ENCODE peak calls at places on chromosomes 7 and 10, in ten cellular contexts. H is brain microvascular endothelial cell; U is transverse colon; T is tibial nerve; P is neuronal stem cell; A is AG04450; K is body of pancreas; O is effector memory CD4-positive, alpha-beta T cell; X is fibroblast of lung; L is lower lobe of right lung. J is an unnamed sample. For H3K27me3, the result is how much of the 10 kb centered on the place peaks cover.

GRCh38 chr10:98589007-98589406 is 142.3 kb upstream of the HPS1 start:
- DNase-seq in H (no peak), U (no peak), T (no peak), P (no peak), A (no peak), K (no peak), O (no peak), X (no peak), L (no peak), J (no peak)

GRCh38 chr7:4265056-4265455 is 417.0 kb upstream of the FOXK1 start:
- DNase-seq in H (no peak), U (no peak), T (no peak), P (no peak), A (no peak), K (no peak), O (no peak), X (no peak), L (no peak), J (no peak)

GRCh38 chr7:111045469-111045868 is 45.5 kb upstream of the LRRN3 start:
- DNase-seq in H (no peak), U (no peak), T (peak), P (no peak), A (no peak), K (no peak), O (no peak), X (no peak), L (no peak), J (no peak)

GRCh38 chr10:120492366-120492765 is 35.3 kb downstream of the PLPP4 start:
- DNase-seq in H (peak), U (no peak), T (no peak), P (no peak), A (no peak), K (no peak), O (no peak), X (peak), L (no peak), J (no peak)

GRCh38 chr10:100923580-100923979 is 10.8 kb downstream of the SLF2 start:
- DNase-seq in H (no peak), U (no peak), T (no peak), P (no peak), A (no peak), K (no peak), O (no peak), X (peak), L (no peak), J (no peak)

GRCh38 chr10:6195376-6195775 is 7.4 kb upstream of the PFKFB3 start:
- DNase-seq in H (peak), U (no peak), T (no peak), P (no peak), A (no peak), K (no peak), O (no peak), X (peak), L (no peak), J (no peak)

GRCh38 chr7:102140952-102141370 is 145.7 kb upstream of the SH2B2 start:
- DNase-seq in H (no peak), U (peak), T (no peak), P (no peak), A (no peak), K (no peak), O (no peak), X (no peak), L (no peak), J (no peak)

GRCh38 chr10:43983405-43983804 is 334.7 kb upstream of the ZNF32 start:
- DNase-seq in H (no peak), U (no peak), T (no peak), P (no peak), A (no peak), K (no peak), O (no peak), X (no peak), L (no peak), J (no peak)

GRCh38 chr7:130210181-130210935 is 2.7 kb downstream of the SSMEM1 start:
- DNase-seq in H (no peak), U (no peak), T (no peak), P (no peak), A (no peak), K (no peak), O (no peak), X (peak), L (no peak), J (no peak)

GRCh38 chr10:83991986-83992753 is 147.1 kb upstream of the GHITM start:
- DNase-seq in H (no peak), U (peak), T (no peak), P (peak), A (no peak), K (peak), O (no peak), X (peak), L (no peak), J (peak)

GRCh38 chr10:102457591-102458150 is 6.3 kb upstream of the C10orf95 start:
- DNase-seq in H (no peak), U (no peak), T (no peak), P (no peak), A (no peak), K (no peak), O (no peak), X (no peak), L (no peak), J (no peak)

GRCh38 chr10:98168766-98169165 is 34.3 kb downstream of the R3HCC1L start:
- DNase-seq in H (no peak), U (no peak), T (no peak), P (no peak), A (no peak), K (no peak), O (no peak), X (no peak), L (no peak), J (no peak)

GRCh38 chr7:2394566-2395082 is 8.8 kb upstream of the CHST12 start:
- DNase-seq in H (no peak), U (no peak), T (no peak), P (no peak), A (no peak), K (no peak), O (no peak), X (no peak), L (no peak), J (no peak)

GRCh38 chr7:100072462-100072861 is 9.1 kb downstream of the ZNF3 start:
- DNase-seq in H (no peak), U (no peak), T (no peak), P (no peak), A (no peak), K (no peak), O (no peak), X (no peak), L (no peak), J (no peak)

GRCh38 chr10:79415736-79416577 is 29.5 kb downstream of the ZCCHC24 start:
- DNase-seq in H (no peak), U (no peak), T (no peak), P (no peak), A (no peak), K (no peak), O (no peak), X (no peak), L (peak), J (no peak)

GRCh38 chr7:74153736-74154135 is 20.4 kb upstream of the EIF4H start:
- DNase-seq in H (no peak), U (no peak), T (no peak), P (no peak), A (no peak), K (no peak), O (no peak), X (no peak), L (no peak), J (no peak)

GRCh38 chr10:69800109-69800508 is 1.6 kb upstream of the COL13A1 start:
- DNase-seq in H (peak), U (peak), T (peak), P (peak), A (peak), K (peak), O (no peak), X (peak), L (no peak), J (peak)

GRCh38 chr10:123995082-123995460 is 98.3 kb downstream of the CHST15 start:
- DNase-seq in H (peak), U (no peak), T (no peak), P (peak), A (no peak), K (no peak), O (no peak), X (no peak), L (peak), J (peak)

GRCh38 chr7:13878154-13878553 is 111.3 kb downstream of the ETV1 start:
- DNase-seq in H (no peak), U (no peak), T (no peak), P (no peak), A (no peak), K (no peak), O (no peak), X (no peak), L (no peak), J (no peak)

GRCh38 chr10:113044015-113044755 is 94.1 kb downstream of the TCF7L2 start:
- DNase-seq in H (no peak), U (no peak), T (no peak), P (no peak), A (no peak), K (no peak), O (no peak), X (no peak), L (no peak), J (no peak)

GRCh38 chr10:101569838-101570763 is 18.0 kb downstream of the POLL start:
- DNase-seq in H (peak), U (peak), T (peak), P (peak), A (peak), K (peak), O (peak), X (peak), L (peak), J (peak)

GRCh38 chr7:76054129-76055120 is 6.5 kb downstream of the MDH2 start:
- DNase-seq in H (peak), U (no peak), T (no peak), P (no peak), A (peak), K (no peak), O (no peak), X (peak), L (no peak), J (peak)

GRCh38 chr7:157007470-157008066 is 2.9 kb downstream of the MNX1 start:
- DNase-seq in H (no peak), U (peak), T (no peak), P (no peak), A (no peak), K (no peak), O (no peak), X (no peak), L (no peak), J (peak)

GRCh38 chr7:114086491-114086905 is 167.7 kb upstream of the PPP1R3A start:
- DNase-seq in H (no peak), U (peak), T (no peak), P (no peak), A (no peak), K (peak), O (no peak), X (peak), L (peak), J (no peak)
- H3K27me3 ChIP-seq in H (under half), U (half or more), T (under half), P (under half), A (under half), K (under half), O (under half), X (under half), L (half or more), J (under half)

GRCh38 chr10:133089461-133089800 is 1.7 kb downstream of the ADGRA1 start:
- DNase-seq in H (no peak), U (no peak), T (no peak), P (no peak), A (no peak), K (no peak), O (no peak), X (no peak), L (no peak), J (no peak)

GRCh38 chr10:133086247-133086646 is 1.5 kb upstream of the ADGRA1 start:
- DNase-seq in H (no peak), U (no peak), T (no peak), P (no peak), A (no peak), K (no peak), O (no peak), X (no peak), L (no peak), J (no peak)

GRCh38 chr10:133087045-133087678 is 562 bp upstream of the ADGRA1 start:
- DNase-seq in H (no peak), U (no peak), T (no peak), P (no peak), A (no peak), K (no peak), O (no peak), X (no peak), L (no peak), J (no peak)

GRCh38 chr10:133088524-133089460 is 1.1 kb downstream of the ADGRA1 start:
- DNase-seq in H (no peak), U (no peak), T (no peak), P (no peak), A (no peak), K (no peak), O (no peak), X (no peak), L (no peak), J (no peak)

DNA sequence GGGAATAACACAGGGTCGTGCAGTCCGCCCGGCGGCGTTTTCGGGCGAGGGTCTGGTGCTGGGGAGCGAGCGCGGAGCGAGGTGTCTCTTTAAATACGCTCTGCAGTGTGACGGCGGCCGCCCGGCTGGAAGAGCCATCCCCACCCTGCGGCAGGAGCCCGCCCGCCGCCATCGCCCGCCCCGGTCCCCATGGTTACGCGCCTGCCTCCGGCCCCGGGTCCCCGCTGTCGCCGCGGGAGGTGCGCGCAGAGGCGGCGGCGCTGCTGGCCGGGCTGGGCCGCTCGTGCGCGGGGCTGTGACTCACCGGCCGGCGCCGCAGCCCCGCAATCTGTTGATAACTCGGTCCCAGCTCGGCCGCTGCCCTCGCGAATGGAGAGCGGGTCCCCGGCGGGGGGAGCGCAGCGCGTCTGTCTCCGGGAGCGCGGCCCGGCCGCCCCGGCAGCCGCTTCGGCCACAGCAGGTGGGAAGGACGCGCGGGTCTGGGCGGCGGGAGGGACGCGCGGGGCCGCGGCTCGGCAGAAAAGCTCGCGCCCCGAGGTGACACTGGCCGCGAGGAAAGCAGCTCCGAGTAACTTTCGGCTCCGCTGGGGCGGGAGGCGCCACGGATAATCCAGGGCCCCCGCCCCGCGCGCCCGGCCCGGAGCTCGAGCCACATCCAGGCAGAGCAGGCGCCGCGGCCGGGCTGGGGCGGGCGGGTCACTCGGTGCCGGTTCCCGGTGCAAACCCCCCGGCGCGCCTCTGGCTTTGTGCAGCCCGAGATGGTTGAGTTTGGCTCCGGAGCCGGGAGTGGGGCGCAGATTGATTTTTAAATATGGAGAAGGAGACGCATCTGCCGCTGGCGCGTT is at the start of gene ADGRA1:
- DNase-seq in H (no peak), U (no peak), T (no peak), P (peak), A (no peak), K (no peak), O (no peak), X (no peak), L (no peak), J (peak)
- H3K27me3 ChIP-seq in H (under half), U (half or more), T (half or more), P (half or more), A (under half), K (under half), O (under half), X (under half), L (half or more), J (under half)

GRCh38 chr7:150753239-150753638 is 16.0 kb downstream of the GIMAP5 start:
- DNase-seq in H (no peak), U (no peak), T (no peak), P (no peak), A (no peak), K (no peak), O (no peak), X (no peak), L (no peak), J (no peak)
- H3K27me3 ChIP-seq in H (under half), U (under half), T (under half), P (under half), A (under half), K (under half), O (under half), X (under half), L (under half), J (under half)

DNA sequence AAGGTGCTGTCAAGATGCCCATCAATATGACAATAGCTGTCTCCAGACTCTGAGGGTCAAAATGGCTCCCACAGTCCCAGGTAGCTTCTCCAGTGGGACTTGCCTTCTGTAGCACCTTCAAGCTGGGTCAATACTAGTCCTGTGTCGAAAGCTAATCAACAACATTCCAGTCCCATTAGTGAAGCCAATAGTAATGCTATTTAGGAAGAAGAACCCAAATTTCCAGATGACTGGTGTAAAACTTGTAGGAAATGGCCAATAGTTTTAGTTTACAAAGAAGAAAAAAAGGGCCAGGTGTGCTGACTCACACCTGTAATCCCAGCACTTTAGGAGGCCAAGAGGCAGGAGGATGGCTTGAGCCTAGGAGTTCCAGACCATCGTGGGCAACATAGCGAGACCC is 2.0 kb upstream of the SPOCK2 start:
- DNase-seq in H (no peak), U (no peak), T (no peak), P (no peak), A (no peak), K (no peak), O (no peak), X (no peak), L (no peak), J (no peak)
- H3K27me3 ChIP-seq in H (under half), U (under half), T (under half), P (under half), A (under half), K (under half), O (under half), X (under half), L (under half), J (under half)

GRCh38 chr7:86900886-86901285 is 158.6 kb downstream of the ELAPOR2 start:
- DNase-seq in H (no peak), U (no peak), T (no peak), P (no peak), A (no peak), K (no peak), O (no peak), X (no peak), L (no peak), J (no peak)

DNA sequence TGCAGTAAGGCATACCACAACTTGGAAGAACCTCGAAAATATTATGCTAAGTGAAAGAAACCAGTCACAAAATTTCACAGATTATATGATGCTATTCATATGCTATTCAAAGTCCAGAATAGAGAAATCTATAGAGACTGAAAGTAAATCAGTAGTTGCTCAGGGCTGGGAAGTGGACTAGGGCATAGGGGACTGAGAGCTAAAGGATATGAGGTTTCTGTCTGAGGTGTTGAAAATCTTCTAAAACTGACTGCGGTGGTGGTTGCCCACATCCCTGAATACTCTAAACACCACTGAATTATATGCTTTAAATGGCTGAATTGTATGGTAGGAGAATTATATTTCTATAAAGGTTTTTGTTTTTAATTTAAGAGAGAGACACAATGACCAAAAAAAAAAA is 161.3 kb downstream of the ELAPOR2 start:
- DNase-seq in H (no peak), U (no peak), T (no peak), P (no peak), A (no peak), K (no peak), O (no peak), X (no peak), L (no peak), J (no peak)
- H3K27me3 ChIP-seq in H (under half), U (under half), T (under half), P (under half), A (under half), K (under half), O (under half), X (under half), L (under half), J (under half)

DNA sequence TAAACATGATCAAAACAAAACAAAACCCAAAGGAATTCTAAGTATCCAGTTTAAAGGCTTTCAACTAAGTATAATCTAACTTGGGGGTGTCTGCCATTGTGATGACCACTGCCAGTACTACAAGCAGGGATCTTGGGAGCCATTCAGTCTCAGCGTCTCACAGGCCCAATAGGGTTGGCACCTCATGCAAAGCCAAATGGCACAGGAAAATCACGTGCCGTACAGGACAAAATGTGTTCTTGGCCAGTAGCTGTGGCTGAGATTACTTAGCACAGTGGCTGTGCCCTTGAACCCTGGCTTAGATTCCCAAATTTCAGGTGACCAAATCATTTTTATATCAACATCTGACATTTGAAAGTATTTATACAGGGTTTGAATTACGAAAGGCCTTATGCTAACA is 50.0 kb downstream of the DLD start:
- DNase-seq in H (no peak), U (no peak), T (no peak), P (no peak), A (no peak), K (no peak), O (no peak), X (no peak), L (no peak), J (no peak)
- H3K27me3 ChIP-seq in H (under half), U (under half), T (under half), P (under half), A (under half), K (under half), O (under half), X (under half), L (under half), J (under half)